ENCODE peak calls at places on chromosomes 13 and 19, in eight cellular contexts. J, F, X, L, U, T, P and M are unnamed samples.

GRCh38 chr13:113116871-113117271 is 5.7 kb upstream of the F10 start:
- DNase-seq in J (no peak), F (no peak), X (no peak), L (no peak), U (no peak), T (no peak), P (no peak), M (no peak)

GRCh38 chr19:41746593-41747227 is 8.6 kb upstream of the CEACAM6 start:
- DNase-seq in J (peak), F (peak), X (peak), L (peak), U (peak), T (peak), P (peak), M (peak)

GRCh38 chr13:78067290-78067689 is 148.7 kb upstream of the EDNRB start:
- DNase-seq in J (no peak), F (no peak), X (no peak), L (no peak), U (no peak), T (no peak), P (no peak), M (no peak)

GRCh38 chr13:29888306-29888705 is 37.9 kb upstream of the UBL3 start:
- DNase-seq in J (no peak), F (no peak), X (peak), L (no peak), U (no peak), T (no peak), P (no peak), M (no peak)

GRCh38 chr19:49132974-49133609 is 13.7 kb downstream of the PPFIA3 start:
- DNase-seq in J (no peak), F (peak), X (no peak), L (peak), U (peak), T (no peak), P (no peak), M (no peak)

GRCh38 chr13:74219571-74219970 is 85.4 kb upstream of the KLF12 start:
- DNase-seq in J (no peak), F (no peak), X (peak), L (no peak), U (no peak), T (no peak), P (no peak), M (no peak)

GRCh38 chr13:44064376-44064775 is 184.7 kb downstream of the LACC1 start:
- DNase-seq in J (no peak), F (no peak), X (peak), L (no peak), U (no peak), T (no peak), P (no peak), M (no peak)

GRCh38 chr13:20521388-20521787 is 4.3 kb downstream of the CRYL1 start:
- DNase-seq in J (no peak), F (no peak), X (no peak), L (no peak), U (no peak), T (no peak), P (no peak), M (no peak)

GRCh38 chr19:34124828-34125227 is 47.5 kb upstream of the LSM14A start:
- DNase-seq in J (no peak), F (no peak), X (no peak), L (no peak), U (no peak), T (no peak), P (no peak), M (no peak)

GRCh38 chr19:16021796-16022195 is 54.5 kb upstream of the TPM4 start:
- DNase-seq in J (no peak), F (no peak), X (no peak), L (no peak), U (no peak), T (no peak), P (no peak), M (no peak)

GRCh38 chr19:5623397-5624153 is 692 bp downstream of the SAFB start:
- DNase-seq in J (peak), F (no peak), X (no peak), L (peak), U (peak), T (peak), P (peak), M (no peak)

GRCh38 chr19:10193666-10194499 is 870 bp downstream of the DNMT1 start:
- DNase-seq in J (no peak), F (no peak), X (peak), L (peak), U (no peak), T (no peak), P (peak), M (peak)

GRCh38 chr13:69108486-69108885 is 999.1 kb upstream of the ATXN8OS start:
- DNase-seq in J (no peak), F (no peak), X (no peak), L (no peak), U (no peak), T (no peak), P (no peak), M (no peak)

GRCh38 chr13:33752631-33753030 is 65.3 kb upstream of the RFC3 start:
- DNase-seq in J (no peak), F (no peak), X (no peak), L (no peak), U (no peak), T (no peak), P (no peak), M (no peak)

GRCh38 chr19:20612711-20613316 is 47.2 kb upstream of the ZNF737 start:
- DNase-seq in J (no peak), F (no peak), X (no peak), L (no peak), U (no peak), T (no peak), P (no peak), M (no peak)

GRCh38 chr13:50016421-50016820 is 1.2 kb downstream of the KCNRG start:
- DNase-seq in J (no peak), F (no peak), X (no peak), L (no peak), U (no peak), T (no peak), P (no peak), M (no peak)

GRCh38 chr19:8638078-8638619 is 7.7 kb downstream of the NFILZ start:
- DNase-seq in J (peak), F (no peak), X (peak), L (no peak), U (peak), T (no peak), P (no peak), M (no peak)

GRCh38 chr13:107867701-107868661 is 347.4 kb downstream of the LIG4 start:
- DNase-seq in J (no peak), F (no peak), X (no peak), L (peak), U (no peak), T (no peak), P (no peak), M (peak)

GRCh38 chr13:113837554-113838355 is 26.1 kb downstream of the GAS6 start:
- DNase-seq in J (peak), F (no peak), X (peak), L (peak), U (peak), T (peak), P (no peak), M (peak)

GRCh38 chr19:16148443-16149045 is 5.1 kb downstream of the HSH2D start:
- DNase-seq in J (no peak), F (no peak), X (no peak), L (no peak), U (no peak), T (no peak), P (no peak), M (no peak)

GRCh38 chr19:737591-738093 is 13.3 kb upstream of the MISP start:
- DNase-seq in J (peak), F (peak), X (peak), L (peak), U (peak), T (no peak), P (peak), M (peak)

GRCh38 chr13:51148223-51148951 is 37.3 kb upstream of the C13orf42 start:
- DNase-seq in J (no peak), F (no peak), X (no peak), L (no peak), U (no peak), T (no peak), P (no peak), M (no peak)

GRCh38 chr19:36073121-36073876 is 18.6 kb downstream of the WDR62 start:
- DNase-seq in J (no peak), F (no peak), X (no peak), L (no peak), U (no peak), T (no peak), P (peak), M (no peak)

GRCh38 chr19:54173951-54174817 is 1.2 kb upstream of the TMC4 start:
- DNase-seq in J (no peak), F (no peak), X (no peak), L (peak), U (no peak), T (no peak), P (no peak), M (no peak)

GRCh38 chr19:15577184-15577771 is 37.7 kb upstream of the CYP4F8 start:
- DNase-seq in J (no peak), F (no peak), X (no peak), L (no peak), U (no peak), T (no peak), P (no peak), M (no peak)

GRCh38 chr19:45442927-45443461 is 19.3 kb upstream of the ERCC1 start:
- DNase-seq in J (peak), F (peak), X (peak), L (peak), U (peak), T (peak), P (peak), M (peak)

GRCh38 chr19:15021286-15022007 is 27.8 kb upstream of the CASP14 start:
- DNase-seq in J (no peak), F (no peak), X (no peak), L (no peak), U (no peak), T (no peak), P (no peak), M (no peak)

GRCh38 chr13:112968380-112968909 is 569 bp upstream of the MCF2L start:
- DNase-seq in J (no peak), F (peak), X (no peak), L (no peak), U (peak), T (no peak), P (no peak), M (no peak)

GRCh38 chr13:106156468-106156867 is 379.0 kb downstream of the EFNB2 start:
- DNase-seq in J (no peak), F (no peak), X (peak), L (no peak), U (no peak), T (no peak), P (no peak), M (peak)

GRCh38 chr19:58350001-58350801 is 3.1 kb downstream of the A1BG start:
- DNase-seq in J (no peak), F (no peak), X (no peak), L (no peak), U (no peak), T (no peak), P (no peak), M (no peak)

GRCh38 chr19:43798546-43799409 is 3.5 kb downstream of the LYPD5 start:
- DNase-seq in J (no peak), F (peak), X (no peak), L (peak), U (peak), T (no peak), P (no peak), M (peak)

GRCh38 chr13:59842507-59842906 is 321.2 kb downstream of the DIAPH3 start:
- DNase-seq in J (no peak), F (no peak), X (no peak), L (no peak), U (no peak), T (no peak), P (no peak), M (peak)

GRCh38 chr19:45653634-45654033 is 14.4 kb upstream of the GIPR start:
- DNase-seq in J (no peak), F (no peak), X (no peak), L (no peak), U (no peak), T (no peak), P (no peak), M (no peak)

GRCh38 chr13:100014621-100015020 is 33.0 kb downstream of the ZIC2 start:
- DNase-seq in J (no peak), F (no peak), X (no peak), L (no peak), U (no peak), T (no peak), P (no peak), M (no peak)

GRCh38 chr13:76829572-76830327 is 56.5 kb downstream of the KCTD12 start:
- DNase-seq in J (no peak), F (no peak), X (no peak), L (no peak), U (peak), T (peak), P (no peak), M (no peak)

GRCh38 chr13:73833331-73834070 is 300.7 kb downstream of the KLF12 start:
- DNase-seq in J (no peak), F (no peak), X (peak), L (no peak), U (no peak), T (no peak), P (no peak), M (peak)

GRCh38 chr19:1882089-1882785 is 3.1 kb downstream of the ABHD17A start:
- DNase-seq in J (no peak), F (peak), X (no peak), L (no peak), U (peak), T (no peak), P (peak), M (no peak)

GRCh38 chr19:1884291-1884718 is 991 bp downstream of the ABHD17A start:
- DNase-seq in J (no peak), F (peak), X (no peak), L (peak), U (peak), T (no peak), P (peak), M (peak)

GRCh38 chr19:1882786-1883692 is 2.3 kb downstream of the ABHD17A start:
- DNase-seq in J (no peak), F (no peak), X (no peak), L (no peak), U (no peak), T (no peak), P (peak), M (no peak)

GRCh38 chr19:1883784-1884183 is 1.5 kb downstream of the ABHD17A start:
- DNase-seq in J (no peak), F (no peak), X (no peak), L (no peak), U (no peak), T (no peak), P (peak), M (no peak)

GRCh38 chr19:1884719-1885334 is 469 bp downstream of the ABHD17A start:
- DNase-seq in J (no peak), F (no peak), X (no peak), L (no peak), U (no peak), T (no peak), P (peak), M (no peak)
- H3K4me3 ChIP-seq in J (peak), F (peak), X (peak), L (peak), U (peak), T (peak), P (peak), M (peak)

GRCh38 chr19:29841209-29841558 is 29.4 kb downstream of the CCNE1 start:
- DNase-seq in J (peak), F (no peak), X (no peak), L (no peak), U (no peak), T (no peak), P (no peak), M (no peak)
- H3K4me3 ChIP-seq in J (no peak), F (no peak), X (no peak), L (no peak), U (no peak), T (no peak), P (no peak), M (no peak)

DNA sequence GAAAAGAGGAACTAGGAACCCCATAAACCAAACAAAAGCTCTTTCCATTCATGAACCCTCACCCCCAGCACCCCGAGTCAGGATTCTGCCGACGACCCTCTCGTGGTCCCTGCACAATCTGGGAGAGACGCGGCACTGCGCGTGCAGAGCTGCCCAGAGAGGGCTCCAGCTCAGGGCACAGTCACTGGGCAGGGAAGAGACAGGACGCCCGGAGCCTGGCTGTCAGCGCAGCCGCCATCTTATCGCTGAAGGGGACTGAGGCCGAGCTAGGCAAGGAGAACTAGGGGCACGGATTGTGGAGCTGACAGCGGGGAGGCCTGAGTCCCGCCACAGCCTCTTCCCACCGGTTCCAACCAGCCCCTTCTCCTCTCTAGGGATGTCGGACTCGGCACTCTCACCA is 349 bp downstream of the ZNF98 start:
- DNase-seq in J (no peak), F (no peak), X (no peak), L (no peak), U (no peak), T (no peak), P (no peak), M (no peak)
- H3K4me3 ChIP-seq in J (no peak), F (no peak), X (no peak), L (no peak), U (no peak), T (peak), P (no peak), M (no peak)

GRCh38 chr13:110561335-110562033 is at the start of gene RAB20:
- DNase-seq in J (peak), F (peak), X (peak), L (peak), U (peak), T (peak), P (peak), M (peak)

GRCh38 chr13:110559429-110559943 is 2.0 kb downstream of the RAB20 start:
- DNase-seq in J (peak), F (no peak), X (peak), L (no peak), U (peak), T (peak), P (no peak), M (no peak)

GRCh38 chr13:110559986-110560385 is 1.5 kb downstream of the RAB20 start:
- DNase-seq in J (no peak), F (no peak), X (no peak), L (no peak), U (no peak), T (no peak), P (no peak), M (peak)

GRCh38 chr13:110562696-110563462 is 1.4 kb upstream of the RAB20 start:
- DNase-seq in J (peak), F (no peak), X (no peak), L (no peak), U (peak), T (no peak), P (no peak), M (no peak)

DNA sequence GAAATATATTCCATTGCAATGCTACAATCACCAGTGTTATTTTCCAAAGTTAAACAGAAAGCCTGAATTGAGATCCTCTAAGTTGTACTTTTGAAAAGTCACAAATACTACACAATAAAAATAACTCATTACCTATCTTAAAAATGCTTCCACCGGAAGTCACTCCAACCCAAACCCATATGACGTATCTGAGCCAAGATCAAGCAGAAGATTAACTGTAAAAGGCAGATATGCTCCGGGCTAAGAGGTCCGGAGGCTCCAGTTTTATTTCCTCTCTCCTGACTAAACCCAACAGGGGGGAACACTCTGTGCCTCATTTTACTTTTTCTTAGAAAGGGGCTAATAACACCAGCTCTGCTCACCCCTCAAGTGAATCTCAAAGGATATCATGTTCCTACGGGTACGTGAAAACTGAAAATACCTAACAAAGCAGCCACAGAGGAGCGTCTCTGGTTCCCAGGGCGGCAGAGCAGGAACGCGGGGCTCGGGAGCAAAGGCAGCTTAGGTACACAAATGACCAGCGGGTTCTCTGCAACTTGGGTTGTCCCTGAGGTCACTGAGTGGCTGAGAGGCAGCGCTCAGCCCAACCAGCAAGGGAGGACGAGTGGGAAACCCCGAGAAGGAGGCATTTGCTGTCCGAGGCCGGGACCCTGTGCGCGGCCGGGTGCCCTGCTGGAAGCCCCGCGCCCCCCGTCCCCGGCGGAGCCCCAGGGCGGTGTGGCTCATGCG is 752 bp downstream of the RAB20 start:
- DNase-seq in J (peak), F (no peak), X (no peak), L (no peak), U (no peak), T (peak), P (no peak), M (peak)
- H3K4me3 ChIP-seq in J (peak), F (peak), X (peak), L (peak), U (peak), T (peak), P (peak), M (peak)

GRCh38 chr19:55540619-55541018 is 3.7 kb upstream of the SBK2 start:
- DNase-seq in J (no peak), F (no peak), X (no peak), L (no peak), U (no peak), T (no peak), P (no peak), M (no peak)
- H3K4me3 ChIP-seq in J (no peak), F (no peak), X (no peak), L (no peak), U (no peak), T (no peak), P (no peak), M (no peak)

DNA sequence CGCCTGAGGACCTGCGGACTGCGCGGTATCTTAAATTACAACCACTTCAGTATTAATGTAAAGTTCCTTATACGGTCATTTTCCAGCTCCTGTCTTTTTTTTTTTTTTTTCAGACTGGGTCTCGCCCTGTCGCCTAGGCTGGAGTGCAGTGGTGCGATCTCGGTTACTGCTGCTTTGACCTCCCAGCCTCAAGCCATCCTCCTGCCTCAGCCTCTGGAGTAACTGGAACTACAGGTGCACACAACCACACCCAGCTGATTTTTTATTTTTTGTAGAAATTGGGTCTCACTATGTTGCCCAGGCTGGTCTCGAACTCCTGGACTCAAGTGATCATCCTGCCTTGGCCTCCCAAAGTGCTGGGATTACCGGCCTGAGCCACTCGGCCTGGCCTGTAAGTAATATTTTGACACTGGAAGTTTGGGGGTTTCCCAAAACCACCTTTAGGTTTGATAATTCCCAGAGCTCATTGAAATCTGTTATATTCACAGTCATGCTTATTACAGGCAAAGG is 406 bp upstream of the EID2B start:
- DNase-seq in J (no peak), F (no peak), X (no peak), L (no peak), U (no peak), T (no peak), P (no peak), M (no peak)
- H3K4me3 ChIP-seq in J (no peak), F (peak), X (no peak), L (peak), U (no peak), T (peak), P (no peak), M (no peak)